ENCODE peak calls at places on chromosomes 2 and 18, in nine cellular contexts. One of them, this sample, is unnamed. For H3K9me3, the result is how much of the 10 kb centered on the place peaks cover.

GRCh38 chr2:44098050-44098449 is 70.6 kb upstream of the PPM1B start:
- DNase-seq in ovary: no peak
- DNase-seq in tibial nerve: no peak
- DNase-seq in A549: no peak
- DNase-seq in K562: no peak
- DNase-seq in sigmoid colon: no peak
- DNase-seq in HepG2: no peak
- DNase-seq in suprapubic skin: no peak
- DNase-seq in stomach: no peak
- DNase-seq in this sample: no peak

GRCh38 chr2:8684885-8685696 is 3.2 kb downstream of the ID2 start:
- DNase-seq in sigmoid colon: peak
- DNase-seq in suprapubic skin: peak
- DNase-seq in tibial nerve: peak
- DNase-seq in stomach: peak
- DNase-seq in ovary: peak
- DNase-seq in K562: peak
- DNase-seq in A549: peak
- DNase-seq in HepG2: peak
- DNase-seq in this sample: peak

GRCh38 chr2:240586919-240587800 is 626 bp downstream of the CAPN10 start:
- DNase-seq in A549: no peak
- DNase-seq in ovary: peak
- DNase-seq in stomach: peak
- DNase-seq in suprapubic skin: no peak
- DNase-seq in HepG2: peak
- DNase-seq in sigmoid colon: peak
- DNase-seq in tibial nerve: no peak
- DNase-seq in K562: peak
- DNase-seq in this sample: peak

GRCh38 chr2:144894612-144895300 is 374.8 kb upstream of the ZEB2 start:
- DNase-seq in suprapubic skin: no peak
- DNase-seq in stomach: no peak
- DNase-seq in tibial nerve: no peak
- DNase-seq in ovary: no peak
- DNase-seq in A549: no peak
- DNase-seq in HepG2: no peak
- DNase-seq in sigmoid colon: no peak
- DNase-seq in K562: no peak
- DNase-seq in this sample: no peak

GRCh38 chr2:112834379-112835014 is 2.1 kb downstream of the IL1B start:
- DNase-seq in K562: no peak
- DNase-seq in tibial nerve: no peak
- DNase-seq in suprapubic skin: no peak
- DNase-seq in HepG2: peak
- DNase-seq in A549: peak
- DNase-seq in ovary: no peak
- DNase-seq in stomach: peak
- DNase-seq in sigmoid colon: no peak
- DNase-seq in this sample: peak

GRCh38 chr18:72174972-72175649 is 369.0 kb downstream of the CBLN2 start:
- DNase-seq in sigmoid colon: no peak
- DNase-seq in tibial nerve: no peak
- DNase-seq in HepG2: no peak
- DNase-seq in ovary: no peak
- DNase-seq in A549: no peak
- DNase-seq in K562: no peak
- DNase-seq in suprapubic skin: no peak
- DNase-seq in stomach: no peak
- DNase-seq in this sample: no peak

GRCh38 chr2:216777637-216778273 is 82.1 kb downstream of the TNP1 start:
- DNase-seq in sigmoid colon: no peak
- DNase-seq in stomach: no peak
- DNase-seq in A549: peak
- DNase-seq in tibial nerve: no peak
- DNase-seq in suprapubic skin: no peak
- DNase-seq in K562: peak
- DNase-seq in HepG2: peak
- DNase-seq in ovary: no peak
- DNase-seq in this sample: no peak

GRCh38 chr2:80363330-80363729 is 58.8 kb upstream of the LRRTM1 start:
- DNase-seq in ovary: no peak
- DNase-seq in HepG2: no peak
- DNase-seq in suprapubic skin: no peak
- DNase-seq in sigmoid colon: no peak
- DNase-seq in tibial nerve: no peak
- DNase-seq in K562: no peak
- DNase-seq in A549: no peak
- DNase-seq in stomach: no peak
- DNase-seq in this sample: no peak

GRCh38 chr18:22349317-22349898 is 68.3 kb downstream of the CTAGE1 start:
- DNase-seq in sigmoid colon: no peak
- DNase-seq in stomach: no peak
- DNase-seq in suprapubic skin: no peak
- DNase-seq in tibial nerve: no peak
- DNase-seq in A549: no peak
- DNase-seq in HepG2: no peak
- DNase-seq in K562: no peak
- DNase-seq in ovary: peak
- DNase-seq in this sample: no peak

GRCh38 chr2:47905454-47906260 is 641 bp downstream of the FBXO11 start:
- DNase-seq in K562: peak
- DNase-seq in HepG2: no peak
- DNase-seq in A549: peak
- DNase-seq in suprapubic skin: peak
- DNase-seq in stomach: peak
- DNase-seq in ovary: peak
- DNase-seq in tibial nerve: peak
- DNase-seq in sigmoid colon: peak
- DNase-seq in this sample: peak

GRCh38 chr2:215626812-215627281 is 191.0 kb upstream of the FN1 start:
- DNase-seq in A549: no peak
- DNase-seq in suprapubic skin: no peak
- DNase-seq in HepG2: no peak
- DNase-seq in ovary: no peak
- DNase-seq in K562: no peak
- DNase-seq in sigmoid colon: no peak
- DNase-seq in stomach: no peak
- DNase-seq in tibial nerve: no peak
- DNase-seq in this sample: no peak

GRCh38 chr2:68200157-68200787 is 42.6 kb downstream of the PNO1 start:
- DNase-seq in suprapubic skin: no peak
- DNase-seq in K562: no peak
- DNase-seq in ovary: no peak
- DNase-seq in stomach: no peak
- DNase-seq in HepG2: no peak
- DNase-seq in A549: no peak
- DNase-seq in tibial nerve: no peak
- DNase-seq in sigmoid colon: no peak
- DNase-seq in this sample: no peak
- H3K27ac ChIP-seq in suprapubic skin: no peak
- H3K27ac ChIP-seq in K562: peak
- H3K27ac ChIP-seq in ovary: no peak
- H3K27ac ChIP-seq in stomach: no peak
- H3K27ac ChIP-seq in HepG2: no peak
- H3K27ac ChIP-seq in A549: no peak
- H3K27ac ChIP-seq in tibial nerve: no peak
- H3K27ac ChIP-seq in sigmoid colon: no peak
- H3K27ac ChIP-seq in this sample: no peak

DNA sequence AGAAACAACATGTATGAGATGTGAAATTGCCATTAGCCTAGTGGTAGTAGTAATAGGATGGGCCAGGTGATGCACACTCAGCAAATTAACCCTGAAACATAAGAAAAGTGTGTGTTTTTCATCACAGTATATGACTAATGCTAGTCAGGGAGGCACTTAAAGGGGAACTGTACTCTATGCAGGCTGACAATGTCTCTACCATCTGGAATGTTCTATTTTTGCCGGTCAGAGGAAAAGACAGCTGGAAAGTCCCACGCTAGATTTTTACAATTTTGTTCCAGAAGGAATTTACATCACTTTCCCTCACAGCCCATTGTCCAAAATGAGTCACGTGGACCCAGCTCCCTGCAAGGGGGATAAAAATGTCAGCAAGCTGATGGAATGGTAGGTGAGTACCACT is 746.3 kb upstream of the CHAC2 start:
- DNase-seq in sigmoid colon: no peak
- DNase-seq in A549: no peak
- DNase-seq in suprapubic skin: no peak
- DNase-seq in K562: no peak
- DNase-seq in tibial nerve: no peak
- DNase-seq in HepG2: no peak
- DNase-seq in stomach: no peak
- DNase-seq in ovary: no peak
- DNase-seq in this sample: no peak
- TF ChIP-seq EP300 in sigmoid colon: no peak
- TF ChIP-seq EP300 in A549: no peak
- TF ChIP-seq EP300 in suprapubic skin: no peak
- TF ChIP-seq EP300 in K562: no peak
- TF ChIP-seq EP300 in tibial nerve: no peak
- TF ChIP-seq EP300 in HepG2: no peak
- TF ChIP-seq EP300 in stomach: no peak
- TF ChIP-seq EP300 in ovary: no peak
- TF ChIP-seq EP300 in this sample: no peak

DNA sequence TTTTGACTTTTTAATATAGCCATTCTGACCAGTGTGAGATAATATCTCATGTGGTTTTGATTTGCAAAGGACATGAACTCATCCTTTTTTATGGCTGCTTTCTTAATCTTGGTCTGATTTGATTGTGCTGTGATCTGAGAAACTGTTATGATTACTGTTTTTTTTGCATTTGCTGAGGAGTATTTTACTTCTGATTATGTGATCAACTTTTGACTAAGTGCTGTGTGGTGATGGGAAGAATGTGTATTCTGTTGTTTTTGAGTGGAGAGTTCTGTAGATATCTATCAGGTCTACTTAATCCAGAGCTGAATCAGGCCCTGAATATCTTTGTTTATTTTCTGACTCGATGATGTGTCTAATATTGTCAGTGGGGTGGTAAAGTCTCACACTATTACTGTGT is 16.8 kb downstream of the SP140L start:
- DNase-seq in A549: no peak
- DNase-seq in ovary: no peak
- DNase-seq in tibial nerve: no peak
- DNase-seq in stomach: no peak
- DNase-seq in sigmoid colon: no peak
- DNase-seq in suprapubic skin: no peak
- DNase-seq in HepG2: no peak
- DNase-seq in K562: no peak
- DNase-seq in this sample: no peak
- H3K9me3 ChIP-seq in A549: under half
- H3K9me3 ChIP-seq in ovary: under half
- H3K9me3 ChIP-seq in tibial nerve: under half
- H3K9me3 ChIP-seq in stomach: under half
- H3K9me3 ChIP-seq in sigmoid colon: under half
- H3K9me3 ChIP-seq in suprapubic skin: under half
- H3K9me3 ChIP-seq in HepG2: under half
- H3K9me3 ChIP-seq in K562: under half
- H3K9me3 ChIP-seq in this sample: under half

GRCh38 chr18:8942909-8943545 is 159.5 kb upstream of the NDUFV2 start:
- DNase-seq in ovary: no peak
- DNase-seq in K562: no peak
- DNase-seq in tibial nerve: no peak
- DNase-seq in HepG2: no peak
- DNase-seq in stomach: no peak
- DNase-seq in sigmoid colon: no peak
- DNase-seq in suprapubic skin: no peak
- DNase-seq in A549: no peak
- DNase-seq in this sample: no peak

GRCh38 chr18:8946046-8946838 is 156.3 kb upstream of the NDUFV2 start:
- DNase-seq in sigmoid colon: no peak
- DNase-seq in ovary: no peak
- DNase-seq in suprapubic skin: no peak
- DNase-seq in stomach: no peak
- DNase-seq in A549: peak
- DNase-seq in HepG2: no peak
- DNase-seq in K562: no peak
- DNase-seq in tibial nerve: no peak
- DNase-seq in this sample: no peak

GRCh38 chr18:8942021-8942908 is 160.2 kb upstream of the NDUFV2 start:
- DNase-seq in tibial nerve: no peak
- DNase-seq in suprapubic skin: no peak
- DNase-seq in sigmoid colon: no peak
- DNase-seq in A549: no peak
- DNase-seq in K562: no peak
- DNase-seq in stomach: no peak
- DNase-seq in ovary: no peak
- DNase-seq in HepG2: no peak
- DNase-seq in this sample: no peak

GRCh38 chr18:8944871-8945245 is 157.6 kb upstream of the NDUFV2 start:
- DNase-seq in ovary: no peak
- DNase-seq in HepG2: no peak
- DNase-seq in sigmoid colon: no peak
- DNase-seq in A549: no peak
- DNase-seq in stomach: no peak
- DNase-seq in tibial nerve: no peak
- DNase-seq in suprapubic skin: no peak
- DNase-seq in K562: no peak
- DNase-seq in this sample: no peak

GRCh38 chr18:8943900-8944870 is 158.3 kb upstream of the NDUFV2 start:
- DNase-seq in HepG2: no peak
- DNase-seq in suprapubic skin: no peak
- DNase-seq in K562: no peak
- DNase-seq in tibial nerve: no peak
- DNase-seq in ovary: no peak
- DNase-seq in stomach: no peak
- DNase-seq in sigmoid colon: no peak
- DNase-seq in A549: no peak
- DNase-seq in this sample: no peak
- H3K27ac ChIP-seq in HepG2: no peak
- H3K27ac ChIP-seq in suprapubic skin: no peak
- H3K27ac ChIP-seq in K562: peak
- H3K27ac ChIP-seq in tibial nerve: no peak
- H3K27ac ChIP-seq in ovary: no peak
- H3K27ac ChIP-seq in stomach: no peak
- H3K27ac ChIP-seq in sigmoid colon: peak
- H3K27ac ChIP-seq in A549: no peak
- H3K27ac ChIP-seq in this sample: no peak

This sample was measured in transverse colon.